ENCODE peak calls at places on chromosome 9, in five cellular contexts. One of them, this sample, is unnamed.

GRCh38 chr9:123368481-123369153 is 12.6 kb downstream of the CRB2 start:
- DNase-seq in HepG2: no peak
- DNase-seq in GM12878: no peak
- DNase-seq in NT2/D1: no peak
- DNase-seq in H1: no peak
- DNase-seq in this sample: no peak

GRCh38 chr9:27527702-27528277 is 1.8 kb downstream of the MOB3B start:
- DNase-seq in HepG2: no peak
- DNase-seq in GM12878: no peak
- DNase-seq in NT2/D1: no peak
- DNase-seq in H1: no peak
- DNase-seq in this sample: no peak

GRCh38 chr9:91954841-91955471 is 4.9 kb upstream of the ROR2 start:
- DNase-seq in HepG2: peak; percentile 33
- DNase-seq in GM12878: no peak
- DNase-seq in NT2/D1: no peak
- DNase-seq in H1: peak; percentile 85
- DNase-seq in this sample: peak; percentile 68

GRCh38 chr9:92186631-92187030 is 71.4 kb upstream of the SPTLC1 start:
- DNase-seq in HepG2: no peak
- DNase-seq in GM12878: no peak
- DNase-seq in NT2/D1: no peak
- DNase-seq in H1: no peak
- DNase-seq in this sample: no peak

GRCh38 chr9:128190516-128191405 is 611 bp downstream of the CIZ1 start:
- DNase-seq in HepG2: no peak
- DNase-seq in GM12878: no peak
- DNase-seq in NT2/D1: no peak
- DNase-seq in H1: peak; percentile 51
- DNase-seq in this sample: no peak

GRCh38 chr9:87668722-87669121 is 57.2 kb upstream of the CTSL start:
- DNase-seq in HepG2: no peak
- DNase-seq in GM12878: no peak
- DNase-seq in NT2/D1: no peak
- DNase-seq in H1: no peak
- DNase-seq in this sample: no peak

GRCh38 chr9:126809068-126809467 is 4.2 kb downstream of the ZBTB43 start:
- DNase-seq in HepG2: peak; percentile 75
- DNase-seq in GM12878: no peak
- DNase-seq in NT2/D1: no peak
- DNase-seq in H1: no peak
- DNase-seq in this sample: no peak

GRCh38 chr9:77498891-77499290 is 149.2 kb downstream of the GNA14 start:
- DNase-seq in HepG2: no peak
- DNase-seq in GM12878: no peak
- DNase-seq in NT2/D1: no peak
- DNase-seq in H1: no peak
- DNase-seq in this sample: no peak

GRCh38 chr9:37026936-37027581 is 7.0 kb downstream of the PAX5 start:
- DNase-seq in HepG2: no peak
- DNase-seq in GM12878: no peak
- DNase-seq in NT2/D1: no peak
- DNase-seq in H1: peak; percentile 65
- DNase-seq in this sample: no peak

GRCh38 chr9:129338701-129339445 is 160.8 kb upstream of the IER5L start:
- DNase-seq in HepG2: no peak
- DNase-seq in GM12878: no peak
- DNase-seq in NT2/D1: no peak
- DNase-seq in H1: no peak
- DNase-seq in this sample: no peak

GRCh38 chr9:112548836-112549235 is 62.2 kb downstream of the KIAA1958 start:
- DNase-seq in HepG2: no peak
- DNase-seq in GM12878: no peak
- DNase-seq in NT2/D1: no peak
- DNase-seq in H1: no peak
- DNase-seq in this sample: no peak

GRCh38 chr9:134434896-134435506 is 108.7 kb downstream of the RXRA start:
- DNase-seq in HepG2: peak; percentile 97
- DNase-seq in GM12878: no peak
- DNase-seq in NT2/D1: no peak
- DNase-seq in H1: no peak
- DNase-seq in this sample: peak; percentile 79

GRCh38 chr9:32351845-32352244 is 32.6 kb upstream of the ACO1 start:
- DNase-seq in HepG2: no peak
- DNase-seq in GM12878: no peak
- DNase-seq in NT2/D1: peak; percentile 54
- DNase-seq in H1: peak; percentile 59
- DNase-seq in this sample: peak; percentile 15

GRCh38 chr9:129610473-129611301 is 10.2 kb downstream of the C9orf50 start:
- DNase-seq in HepG2: peak; percentile 48
- DNase-seq in GM12878: no peak
- DNase-seq in NT2/D1: no peak
- DNase-seq in H1: peak; percentile 96
- DNase-seq in this sample: peak; percentile 85

GRCh38 chr9:92686954-92687353 is 17.0 kb upstream of the IPPK start:
- DNase-seq in HepG2: peak; percentile 45
- DNase-seq in GM12878: no peak
- DNase-seq in NT2/D1: no peak
- DNase-seq in H1: peak; percentile 47
- DNase-seq in this sample: peak; percentile 64

GRCh38 chr9:120358877-120359276 is 221.1 kb downstream of the CDK5RAP2 start:
- DNase-seq in HepG2: no peak
- DNase-seq in GM12878: no peak
- DNase-seq in NT2/D1: no peak
- DNase-seq in H1: no peak
- DNase-seq in this sample: no peak

GRCh38 chr9:131876486-131876885 is 136.6 kb upstream of the RAPGEF1 start:
- DNase-seq in HepG2: no peak
- DNase-seq in GM12878: no peak
- DNase-seq in NT2/D1: no peak
- DNase-seq in H1: no peak
- DNase-seq in this sample: no peak

GRCh38 chr9:38016375-38017120 is 52.5 kb downstream of the SHB start:
- DNase-seq in HepG2: no peak
- DNase-seq in GM12878: no peak
- DNase-seq in NT2/D1: no peak
- DNase-seq in H1: no peak
- DNase-seq in this sample: no peak

GRCh38 chr9:110782701-110783100 is 114.1 kb downstream of the MUSK start:
- DNase-seq in HepG2: no peak
- DNase-seq in GM12878: no peak
- DNase-seq in NT2/D1: no peak
- DNase-seq in H1: no peak
- DNase-seq in this sample: no peak

GRCh38 chr9:115008536-115008935 is 78.1 kb upstream of the TNFSF8 start:
- DNase-seq in HepG2: no peak
- DNase-seq in GM12878: no peak
- DNase-seq in NT2/D1: peak; percentile 39
- DNase-seq in H1: no peak
- DNase-seq in this sample: no peak

GRCh38 chr9:128720841-128721486 is 3.0 kb downstream of the ZDHHC12 start:
- DNase-seq in HepG2: no peak
- DNase-seq in GM12878: no peak
- DNase-seq in NT2/D1: no peak
- DNase-seq in H1: no peak
- DNase-seq in this sample: no peak

GRCh38 chr9:76564300-76564699 is 105.3 kb downstream of the GCNT1 start:
- DNase-seq in HepG2: no peak
- DNase-seq in GM12878: no peak
- DNase-seq in NT2/D1: no peak
- DNase-seq in H1: no peak
- DNase-seq in this sample: no peak

GRCh38 chr9:105656131-105656921 is 5.9 kb upstream of the TAL2 start:
- DNase-seq in HepG2: no peak
- DNase-seq in GM12878: no peak
- DNase-seq in NT2/D1: no peak
- DNase-seq in H1: peak; percentile 68
- DNase-seq in this sample: peak; percentile 42

GRCh38 chr9:116377179-116377790 is 223.7 kb downstream of the PAPPA start:
- DNase-seq in HepG2: no peak
- DNase-seq in GM12878: no peak
- DNase-seq in NT2/D1: no peak
- DNase-seq in H1: no peak
- DNase-seq in this sample: no peak

GRCh38 chr9:135950135-135950682 is 11.0 kb downstream of the UBAC1 start:
- DNase-seq in HepG2: no peak
- DNase-seq in GM12878: no peak
- DNase-seq in NT2/D1: no peak
- DNase-seq in H1: no peak
- DNase-seq in this sample: no peak

GRCh38 chr9:135948873-135949665 is 12.1 kb downstream of the UBAC1 start:
- DNase-seq in HepG2: no peak
- DNase-seq in GM12878: no peak
- DNase-seq in NT2/D1: no peak
- DNase-seq in H1: no peak
- DNase-seq in this sample: no peak

GRCh38 chr9:135952664-135953206 is 8.4 kb downstream of the UBAC1 start:
- DNase-seq in HepG2: no peak
- DNase-seq in GM12878: no peak
- DNase-seq in NT2/D1: no peak
- DNase-seq in H1: no peak
- DNase-seq in this sample: no peak

GRCh38 chr9:135949666-135950134 is 11.5 kb downstream of the UBAC1 start:
- DNase-seq in HepG2: no peak
- DNase-seq in GM12878: no peak
- DNase-seq in NT2/D1: no peak
- DNase-seq in H1: no peak
- DNase-seq in this sample: no peak

DNA sequence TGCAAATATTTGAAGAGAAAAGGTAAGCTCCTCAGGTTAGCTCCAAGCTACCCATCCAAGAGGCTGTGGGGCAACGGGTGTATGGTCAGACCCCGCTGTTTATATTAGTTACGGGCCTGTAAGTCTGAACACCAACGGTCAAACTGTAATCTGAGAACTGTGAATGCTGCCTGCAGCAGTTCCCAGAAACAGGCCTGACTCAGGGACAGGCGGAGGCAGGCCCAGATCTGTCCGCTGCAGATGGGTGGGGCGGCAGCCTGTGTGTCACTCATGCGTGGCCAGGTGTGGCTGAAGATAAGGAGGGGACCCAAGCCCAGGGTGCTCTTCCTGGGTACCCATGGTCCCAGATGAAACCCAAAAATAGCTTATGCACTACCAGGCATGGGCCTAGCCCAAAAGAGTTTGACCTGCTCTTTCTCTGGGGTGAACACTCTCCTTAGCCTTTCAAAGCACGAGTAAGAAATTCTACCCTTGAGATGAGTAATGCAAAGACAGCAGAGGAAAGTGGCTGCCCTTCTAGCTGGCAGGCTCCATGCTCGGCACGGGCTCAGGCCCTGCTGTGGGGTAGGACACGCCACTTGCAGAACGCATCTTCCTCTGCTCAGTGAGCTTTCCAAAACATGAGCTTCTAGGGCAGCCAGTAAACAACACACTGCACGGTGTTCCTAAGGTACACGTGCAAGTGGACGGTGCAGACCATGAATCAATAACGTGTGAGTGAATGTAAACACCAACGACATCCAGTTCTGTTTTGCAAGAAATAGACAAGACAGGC is 9.1 kb downstream of the UBAC1 start:
- DNase-seq in HepG2: no peak
- DNase-seq in GM12878: no peak
- DNase-seq in NT2/D1: no peak
- DNase-seq in H1: no peak
- DNase-seq in this sample: peak; percentile 49
- TF ChIP-seq SUZ12 in HepG2: no peak
- TF ChIP-seq SUZ12 in GM12878: no peak
- TF ChIP-seq SUZ12 in NT2/D1: no peak
- TF ChIP-seq SUZ12 in H1: no peak
- TF ChIP-seq SUZ12 in this sample: no peak

GRCh38 chr9:97895695-97896332 is 26.5 kb downstream of the TRMO start:
- DNase-seq in HepG2: peak; percentile 25
- DNase-seq in GM12878: no peak
- DNase-seq in NT2/D1: no peak
- DNase-seq in H1: peak; percentile 54
- DNase-seq in this sample: peak; percentile 27

GRCh38 chr9:97891736-97892135 is 30.6 kb downstream of the TRMO start:
- DNase-seq in HepG2: no peak
- DNase-seq in GM12878: no peak
- DNase-seq in NT2/D1: no peak
- DNase-seq in H1: no peak
- DNase-seq in this sample: no peak

DNA sequence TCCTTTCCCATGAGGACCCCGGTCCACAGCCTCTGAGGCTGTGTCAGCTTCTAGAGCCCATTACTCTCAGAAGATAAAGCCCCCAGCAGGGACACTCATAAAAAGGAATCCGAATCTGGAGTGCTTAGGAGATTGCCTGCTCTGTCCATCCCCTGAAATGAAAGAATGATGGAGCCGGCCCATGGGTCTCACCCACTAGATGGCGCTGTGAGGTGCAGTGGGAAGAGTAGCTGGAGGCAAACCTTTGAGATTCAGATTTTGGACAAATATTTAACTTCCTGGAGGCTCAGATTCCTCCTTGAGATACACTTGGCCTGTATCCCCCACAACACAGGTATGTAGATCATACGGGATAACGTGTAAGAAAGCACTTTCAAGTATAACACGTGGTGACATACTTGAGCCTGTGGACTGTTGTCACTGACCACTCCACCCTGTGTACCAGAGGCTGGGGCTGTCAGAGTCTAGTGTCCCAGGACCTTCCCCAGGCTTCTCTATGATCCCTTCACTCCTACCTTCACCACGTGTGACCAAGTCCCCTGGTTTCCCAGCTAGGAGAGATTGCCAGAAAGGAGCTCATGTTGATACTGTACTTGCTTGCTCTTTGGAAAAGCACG is 32.3 kb downstream of the TRMO start:
- DNase-seq in HepG2: no peak
- DNase-seq in GM12878: no peak
- DNase-seq in NT2/D1: no peak
- DNase-seq in H1: peak; percentile 91
- DNase-seq in this sample: peak; percentile 72
- TF ChIP-seq SUZ12 in HepG2: no peak
- TF ChIP-seq SUZ12 in GM12878: no peak
- TF ChIP-seq SUZ12 in NT2/D1: no peak
- TF ChIP-seq SUZ12 in H1: no peak
- TF ChIP-seq SUZ12 in this sample: no peak

DNA sequence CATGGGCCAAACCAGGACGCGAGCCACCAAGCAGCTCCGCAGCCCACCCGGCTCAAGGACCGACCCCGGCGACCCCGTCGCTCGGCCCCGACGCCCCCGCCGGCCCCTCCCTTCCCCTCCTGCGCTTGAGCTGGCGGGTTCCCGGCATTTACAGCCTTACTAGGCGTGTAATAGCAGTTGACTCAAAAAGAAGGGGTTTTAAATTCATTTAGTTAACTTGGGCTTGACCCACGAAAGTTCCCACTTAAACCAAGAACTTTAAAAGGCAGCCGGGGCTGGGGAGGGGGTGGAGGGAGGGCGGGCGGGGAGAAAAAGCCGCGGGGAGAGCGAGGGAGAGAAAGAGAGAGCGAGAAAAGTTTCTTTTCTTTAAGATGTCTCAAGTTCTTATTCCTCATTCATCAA is 636 bp downstream of the PRDM12 start:
- DNase-seq in HepG2: no peak
- DNase-seq in GM12878: no peak
- DNase-seq in NT2/D1: no peak
- DNase-seq in H1: no peak
- DNase-seq in this sample: no peak
- TF ChIP-seq SUZ12 in HepG2: no peak
- TF ChIP-seq SUZ12 in GM12878: no peak
- TF ChIP-seq SUZ12 in NT2/D1: no peak
- TF ChIP-seq SUZ12 in H1: peak; percentile 18
- TF ChIP-seq SUZ12 in this sample: no peak

GRCh38 chr9:125694478-125694877 is 12.5 kb downstream of the MAPKAP1 start:
- DNase-seq in HepG2: peak; percentile 74
- DNase-seq in GM12878: no peak
- DNase-seq in NT2/D1: peak; percentile 57
- DNase-seq in H1: peak; percentile 14
- DNase-seq in this sample: no peak
- TF ChIP-seq SUZ12 in HepG2: no peak
- TF ChIP-seq SUZ12 in GM12878: no peak
- TF ChIP-seq SUZ12 in NT2/D1: no peak
- TF ChIP-seq SUZ12 in H1: no peak
- TF ChIP-seq SUZ12 in this sample: no peak